ENCODE peak calls at places on chromosomes 13 and 19, in six cellular contexts. D is H1; Z is astrocyte of the spinal cord; K is cardiac fibroblast; E is cardiac muscle cell; Y is effector memory CD4-positive, alpha-beta T cell. Q is an unnamed sample.

GRCh38 chr13:33838567-33839131 is 20.7 kb downstream of the RFC3 start:
- DNase-seq in D (no peak), Z (no peak), K (peak), E (no peak), Y (no peak), Q (no peak)

GRCh38 chr19:39405930-39406655 is 554 bp upstream of the ZFP36 start:
- DNase-seq in D (peak), Z (no peak), K (no peak), E (no peak), Y (peak), Q (peak)

GRCh38 chr13:35191883-35192282 is 249.8 kb downstream of the NBEA start:
- DNase-seq in D (no peak), Z (no peak), K (no peak), E (no peak), Y (no peak), Q (no peak)

GRCh38 chr13:32587774-32588165 is 1.5 kb downstream of the PDS5B start:
- DNase-seq in D (no peak), Z (peak), K (peak), E (no peak), Y (no peak), Q (peak)

GRCh38 chr19:31408460-31409124 is 59.4 kb upstream of the TSHZ3 start:
- DNase-seq in D (no peak), Z (peak), K (peak), E (no peak), Y (no peak), Q (peak)

GRCh38 chr13:107473255-107473654 is 742.1 kb downstream of the LIG4 start:
- DNase-seq in D (no peak), Z (no peak), K (no peak), E (no peak), Y (no peak), Q (no peak)

GRCh38 chr13:23866420-23867026 is 22.7 kb downstream of the MIPEP start:
- DNase-seq in D (no peak), Z (no peak), K (peak), E (no peak), Y (no peak), Q (no peak)

GRCh38 chr13:94073006-94073744 is 406.3 kb downstream of the DCT start:
- DNase-seq in D (no peak), Z (peak), K (peak), E (peak), Y (no peak), Q (no peak)

GRCh38 chr19:52592301-52592700 is 22.2 kb downstream of the ZNF701 start:
- DNase-seq in D (no peak), Z (no peak), K (no peak), E (no peak), Y (no peak), Q (no peak)

GRCh38 chr19:38425810-38426466 is at the start of gene RASGRP4:
- DNase-seq in D (peak), Z (no peak), K (no peak), E (no peak), Y (peak), Q (no peak)

GRCh38 chr13:103066079-103066880 is at the start of gene SLC10A2:
- DNase-seq in D (no peak), Z (no peak), K (no peak), E (no peak), Y (no peak), Q (no peak)
- H3K4me3 ChIP-seq in D (no peak), Z (no peak), K (no peak), E (no peak), Y (no peak), Q (no peak)

DNA sequence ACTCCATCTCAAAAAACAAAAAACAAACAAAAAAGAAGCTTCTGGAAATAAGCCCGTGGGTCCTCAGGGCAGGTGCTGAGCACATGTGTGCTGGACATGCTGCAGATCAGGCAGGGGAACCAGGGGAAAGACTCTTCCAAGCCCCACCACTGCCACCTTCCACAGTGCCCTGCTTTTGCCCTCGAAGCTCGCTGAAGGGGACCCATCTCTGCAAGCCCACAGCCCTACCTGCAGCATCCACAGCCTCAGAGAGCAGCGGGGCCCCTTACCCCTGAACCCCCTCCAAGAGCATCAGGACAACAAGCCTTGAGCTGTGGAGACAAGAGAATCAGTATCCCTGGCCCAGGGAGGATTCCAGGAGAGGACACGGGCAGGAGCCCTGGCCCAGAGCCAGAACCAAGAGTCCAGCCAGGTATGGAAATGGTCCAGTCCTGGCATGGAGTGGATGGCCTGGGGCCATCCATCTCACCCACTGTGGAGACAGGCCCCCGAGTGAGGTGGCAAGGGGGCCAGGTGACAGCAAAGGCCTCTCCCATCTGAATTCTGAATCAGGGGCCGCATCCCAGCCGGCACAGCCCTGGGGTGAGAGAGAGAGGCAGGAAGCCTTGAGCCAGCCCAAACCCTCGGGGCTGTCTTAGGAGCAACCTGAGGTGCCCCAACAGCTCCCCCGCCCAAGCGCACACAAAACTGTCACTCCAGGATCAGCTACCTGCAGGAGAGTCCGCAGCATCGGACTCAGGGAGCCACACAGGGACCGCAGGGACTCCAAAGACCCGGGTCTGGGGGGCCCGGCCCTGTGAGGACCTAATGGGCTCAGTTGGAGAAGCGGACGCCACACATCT is 51.8 kb upstream of the TPM4 start:
- DNase-seq in D (no peak), Z (no peak), K (no peak), E (no peak), Y (no peak), Q (no peak)
- H3K4me3 ChIP-seq in D (no peak), Z (no peak), K (no peak), E (no peak), Y (no peak), Q (no peak)

GRCh38 chr19:56837492-56837891 is 3.0 kb downstream of the PEG3 start:
- DNase-seq in D (no peak), Z (peak), K (no peak), E (no peak), Y (no peak), Q (no peak)

GRCh38 chr19:56839665-56840451 is 668 bp downstream of the PEG3 start:
- DNase-seq in D (no peak), Z (no peak), K (no peak), E (no peak), Y (no peak), Q (peak)

GRCh38 chr19:56837892-56838679 is 2.4 kb downstream of the PEG3 start:
- DNase-seq in D (no peak), Z (peak), K (no peak), E (no peak), Y (no peak), Q (no peak)

GRCh38 chr19:56838930-56839664 is 1.4 kb downstream of the PEG3 start:
- DNase-seq in D (no peak), Z (peak), K (peak), E (no peak), Y (no peak), Q (peak)

GRCh38 chr19:56838680-56838929 is 1.9 kb downstream of the PEG3 start:
- DNase-seq in D (no peak), Z (no peak), K (no peak), E (no peak), Y (no peak), Q (no peak)
- H3K4me3 ChIP-seq in D (no peak), Z (peak), K (no peak), E (no peak), Y (no peak), Q (no peak)

GRCh38 chr13:48542581-48543341 is 9.9 kb upstream of the RCBTB2 start:
- DNase-seq in D (peak), Z (no peak), K (peak), E (peak), Y (no peak), Q (no peak)

GRCh38 chr13:48539550-48539949 is 6.7 kb upstream of the RCBTB2 start:
- DNase-seq in D (no peak), Z (no peak), K (peak), E (no peak), Y (no peak), Q (no peak)

GRCh38 chr13:48545608-48546007 is 12.7 kb upstream of the RCBTB2 start:
- DNase-seq in D (no peak), Z (no peak), K (no peak), E (no peak), Y (no peak), Q (no peak)

GRCh38 chr13:48536851-48537250 is 4.0 kb upstream of the RCBTB2 start:
- DNase-seq in D (no peak), Z (no peak), K (no peak), E (no peak), Y (no peak), Q (no peak)

GRCh38 chr13:48542138-48542537 is 9.3 kb upstream of the RCBTB2 start:
- DNase-seq in D (no peak), Z (no peak), K (no peak), E (no peak), Y (no peak), Q (no peak)
- H3K4me3 ChIP-seq in D (peak), Z (no peak), K (no peak), E (no peak), Y (no peak), Q (no peak)

GRCh38 chr13:36362914-36363313 is 16.7 kb upstream of the SPART start:
- DNase-seq in D (no peak), Z (no peak), K (no peak), E (no peak), Y (no peak), Q (no peak)

GRCh38 chr13:36366023-36366422 is 19.8 kb upstream of the SPART start:
- DNase-seq in D (no peak), Z (no peak), K (no peak), E (no peak), Y (no peak), Q (no peak)

GRCh38 chr13:36362251-36362650 is 16.1 kb upstream of the SPART start:
- DNase-seq in D (no peak), Z (peak), K (peak), E (no peak), Y (no peak), Q (peak)

GRCh38 chr13:36360863-36361262 is 14.7 kb upstream of the SPART start:
- DNase-seq in D (no peak), Z (no peak), K (no peak), E (no peak), Y (no peak), Q (no peak)

GRCh38 chr13:36363464-36363863 is 17.3 kb upstream of the SPART start:
- DNase-seq in D (no peak), Z (no peak), K (no peak), E (no peak), Y (no peak), Q (no peak)
- H3K4me3 ChIP-seq in D (no peak), Z (no peak), K (no peak), E (no peak), Y (no peak), Q (no peak)

DNA sequence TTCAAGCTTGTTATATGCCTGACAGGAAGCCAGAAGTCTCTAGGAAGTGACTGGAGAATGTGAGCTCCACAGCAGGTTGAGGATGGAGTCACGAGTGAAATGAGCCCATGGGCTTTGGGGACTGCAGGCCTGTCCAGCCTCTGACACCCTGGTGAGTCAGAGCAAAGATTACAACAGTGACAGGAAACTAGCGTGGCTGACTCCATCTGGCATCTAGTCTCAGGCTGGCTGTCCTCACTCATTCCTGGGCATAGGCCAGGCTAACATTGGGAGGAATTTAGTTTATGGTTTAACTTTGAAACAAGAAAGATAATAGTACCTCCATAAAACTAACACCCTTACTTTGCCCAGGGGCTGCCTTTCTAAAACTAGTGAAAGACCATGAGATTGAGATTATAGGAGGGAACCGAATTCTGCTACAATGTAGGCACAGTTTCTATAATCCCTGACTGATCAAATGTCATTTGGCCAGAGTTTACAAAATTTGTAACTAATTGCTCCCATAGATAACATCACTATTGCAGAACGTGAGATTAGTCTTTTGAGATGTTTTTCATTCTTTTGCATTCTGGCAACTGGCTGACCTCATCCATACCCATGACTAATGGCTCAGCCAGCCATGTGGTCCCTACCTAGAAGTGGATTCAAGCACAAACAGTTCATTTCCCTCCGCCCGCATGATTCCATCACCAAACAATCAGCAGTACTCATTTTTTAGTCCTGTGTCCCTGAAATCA is 28.4 kb downstream of the PSG1 start:
- DNase-seq in D (no peak), Z (peak), K (peak), E (no peak), Y (no peak), Q (peak)
- H3K4me3 ChIP-seq in D (no peak), Z (no peak), K (no peak), E (no peak), Y (no peak), Q (no peak)

GRCh38 chr19:45071969-45072790 is 4.1 kb downstream of the ZNF296 start:
- DNase-seq in D (peak), Z (no peak), K (no peak), E (no peak), Y (no peak), Q (no peak)

GRCh38 chr19:45076029-45076850 is at the start of gene ZNF296:
- DNase-seq in D (peak), Z (peak), K (peak), E (peak), Y (peak), Q (peak)

GRCh38 chr19:45076851-45077730 is 813 bp upstream of the ZNF296 start:
- DNase-seq in D (peak), Z (no peak), K (no peak), E (no peak), Y (no peak), Q (no peak)

GRCh38 chr19:45075215-45076028 is 856 bp downstream of the ZNF296 start:
- DNase-seq in D (peak), Z (peak), K (peak), E (peak), Y (no peak), Q (peak)

GRCh38 chr19:45074744-45075143 is 1.5 kb downstream of the ZNF296 start:
- DNase-seq in D (no peak), Z (no peak), K (no peak), E (no peak), Y (no peak), Q (no peak)
- H3K4me3 ChIP-seq in D (peak), Z (no peak), K (no peak), E (no peak), Y (no peak), Q (peak)

DNA sequence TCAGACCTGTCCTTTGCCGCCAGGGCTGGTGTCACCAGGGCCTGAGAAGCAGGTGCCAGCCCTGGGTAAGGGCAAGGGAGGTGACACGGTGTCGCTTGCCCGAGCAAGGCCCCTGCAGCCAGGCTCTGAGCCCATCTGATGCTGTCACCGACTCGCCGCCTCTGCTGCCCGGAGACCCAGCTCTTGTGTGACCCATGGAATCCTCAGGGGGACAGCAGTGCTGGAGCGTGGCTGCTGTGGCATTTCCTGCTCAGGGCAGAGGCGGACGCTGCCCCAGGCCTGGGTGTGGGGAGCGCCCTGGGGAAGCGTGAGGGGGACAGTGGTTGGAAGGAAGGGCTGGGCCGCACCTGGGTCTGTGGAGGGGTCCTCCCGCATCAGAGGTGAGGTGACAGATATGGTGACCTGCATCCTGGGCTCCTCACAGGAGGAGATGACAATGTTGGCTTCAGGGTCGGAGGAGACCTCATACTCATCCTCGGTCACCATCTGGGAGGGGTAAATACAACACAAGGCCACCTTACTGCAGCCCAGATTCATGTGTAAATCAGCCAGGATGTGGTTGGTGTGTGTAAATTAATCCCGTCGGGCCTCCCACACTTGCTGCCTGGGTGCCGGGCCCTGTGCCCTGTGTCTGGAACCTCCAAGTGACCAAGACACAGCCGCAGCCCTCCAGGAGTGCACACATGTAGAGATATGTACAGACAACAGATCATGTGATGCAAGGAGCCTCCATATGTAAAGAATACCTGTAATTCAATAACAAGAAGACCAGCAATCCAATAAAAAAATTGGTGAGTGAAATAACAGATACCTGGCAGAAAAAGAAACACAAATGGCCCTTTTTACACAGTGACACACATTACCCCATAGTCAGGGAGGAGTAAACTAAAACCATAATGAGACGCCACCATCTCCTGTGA is 27.6 kb upstream of the MATK start:
- DNase-seq in D (no peak), Z (no peak), K (no peak), E (no peak), Y (no peak), Q (no peak)
- H3K4me3 ChIP-seq in D (no peak), Z (no peak), K (no peak), E (no peak), Y (no peak), Q (no peak)

Q was measured in epithelial cell of esophagus.